ENCODE peak calls at places on chromosome 18, in ten cellular contexts. T, W, H, N, M, E, X, D, V and Z are unnamed samples.

GRCh38 chr18:54558609-54559585 is 32.1 kb upstream of the DYNAP start:
- DNase-seq in X (no peak), M (peak), E (peak), N (no peak), T (no peak), V (no peak), H (no peak), W (no peak), D (no peak), Z (peak)

GRCh38 chr18:61326407-61326806 is 6.8 kb upstream of the CDH20 start:
- DNase-seq in W (no peak), D (no peak), V (no peak), M (no peak), X (no peak), E (no peak), N (no peak), T (no peak), H (no peak), Z (no peak)

GRCh38 chr18:47809420-47809819 is 121.0 kb downstream of the SMAD2 start:
- DNase-seq in H (no peak), X (no peak), M (no peak), W (no peak), N (no peak), E (no peak), T (no peak), V (no peak), D (no peak), Z (no peak)

GRCh38 chr18:53850918-53851317 is 373.6 kb downstream of the MBD2 start:
- DNase-seq in V (no peak), M (no peak), X (no peak), E (no peak), T (no peak), H (no peak), D (no peak), N (no peak), W (no peak), Z (no peak)

GRCh38 chr18:53451902-53452301 is 772.6 kb downstream of the MBD2 start:
- DNase-seq in T (no peak), H (no peak), N (no peak), V (no peak), D (no peak), M (no peak), X (no peak), E (no peak), W (no peak), Z (no peak)

GRCh38 chr18:49863769-49864615 is 50.7 kb upstream of the ACAA2 start:
- DNase-seq in D (no peak), X (no peak), V (no peak), T (no peak), H (no peak), N (no peak), E (no peak), M (no peak), W (no peak), Z (no peak)

GRCh38 chr18:5973079-5973478 is 77.8 kb upstream of the TMEM200C start:
- DNase-seq in D (no peak), W (no peak), N (no peak), H (no peak), V (no peak), X (no peak), M (no peak), T (no peak), E (no peak), Z (no peak)

GRCh38 chr18:48824231-48824970 is 126.4 kb downstream of the SMAD7 start:
- DNase-seq in M (no peak), D (no peak), V (no peak), N (no peak), H (no peak), T (no peak), X (peak), E (no peak), W (no peak), Z (no peak)

GRCh38 chr18:45071959-45072358 is 391.3 kb downstream of the SETBP1 start:
- DNase-seq in T (no peak), N (no peak), H (no peak), D (no peak), E (no peak), M (no peak), V (no peak), X (no peak), W (no peak), Z (no peak)

GRCh38 chr18:21490745-21491144 is 109.8 kb downstream of the ESCO1 start:
- DNase-seq in D (no peak), W (no peak), N (no peak), V (no peak), M (no peak), E (no peak), X (no peak), T (no peak), H (no peak), Z (no peak)

GRCh38 chr18:13376841-13377351 is 158.3 kb downstream of the LDLRAD4 start:
- DNase-seq in W (no peak), X (no peak), M (no peak), E (no peak), V (no peak), T (no peak), H (no peak), D (no peak), N (no peak), Z (no peak)

GRCh38 chr18:33665187-33665586 is 87.2 kb downstream of the ASXL3 start:
- DNase-seq in W (no peak), E (no peak), H (no peak), X (no peak), V (no peak), M (no peak), D (no peak), T (no peak), N (no peak), Z (no peak)

GRCh38 chr18:79637181-79637920 is 42.3 kb upstream of the CTDP1 start:
- DNase-seq in M (no peak), X (no peak), W (no peak), E (no peak), D (no peak), T (no peak), V (no peak), N (no peak), H (no peak), Z (no peak)

GRCh38 chr18:74896390-74896991 is 298.8 kb downstream of the ZNF407 start:
- DNase-seq in X (peak), H (no peak), E (no peak), V (no peak), M (peak), D (peak), T (peak), W (no peak), N (peak), Z (peak)

GRCh38 chr18:49560277-49561126 is 1.4 kb upstream of the LIPG start:
- DNase-seq in V (no peak), M (no peak), H (no peak), T (peak), N (peak), X (no peak), E (no peak), W (no peak), D (no peak), Z (no peak)

GRCh38 chr18:6741290-6741689 is 11.8 kb downstream of the ARHGAP28 start:
- DNase-seq in H (no peak), X (peak), M (no peak), V (no peak), T (no peak), W (peak), D (no peak), E (peak), N (no peak), Z (no peak)

GRCh38 chr18:58671941-58672565 is 788 bp downstream of the MALT1 start:
- DNase-seq in W (no peak), T (no peak), H (no peak), N (peak), X (peak), E (no peak), M (no peak), D (no peak), V (no peak), Z (no peak)

GRCh38 chr18:62138836-62139235 is 48.0 kb downstream of the PIGN start:
- DNase-seq in V (no peak), E (no peak), X (no peak), H (no peak), D (no peak), W (no peak), T (no peak), N (no peak), M (no peak), Z (no peak)

GRCh38 chr18:49812321-49813070 is 837 bp downstream of the ACAA2 start:
- DNase-seq in T (no peak), V (no peak), E (no peak), N (no peak), X (no peak), H (no peak), M (no peak), W (no peak), D (no peak), Z (no peak)

GRCh38 chr18:48887294-48887904 is 63.4 kb downstream of the SMAD7 start:
- DNase-seq in H (no peak), V (no peak), M (no peak), T (no peak), W (no peak), E (no peak), D (no peak), X (no peak), N (no peak), Z (no peak)

GRCh38 chr18:78612801-78613200 is 366.8 kb upstream of the SALL3 start:
- DNase-seq in E (no peak), X (no peak), N (no peak), W (no peak), T (no peak), D (no peak), V (no peak), H (peak), M (no peak), Z (no peak)

GRCh38 chr18:55206941-55207340 is 247.7 kb upstream of the CCDC68 start:
- DNase-seq in W (no peak), M (no peak), V (no peak), N (no peak), D (no peak), T (no peak), X (no peak), H (no peak), E (no peak), Z (no peak)

GRCh38 chr18:14999085-14999975 is 251.4 kb downstream of the ANKRD30B start:
- DNase-seq in T (no peak), M (no peak), D (no peak), E (no peak), X (no peak), H (no peak), V (no peak), W (no peak), N (no peak), Z (no peak)

GRCh38 chr18:71398530-71398929 is 1109.7 kb downstream of the SOCS6 start:
- DNase-seq in W (no peak), T (peak), M (peak), X (no peak), V (no peak), E (no peak), D (no peak), N (no peak), H (no peak), Z (peak)

GRCh38 chr18:21456428-21457178 is 143.9 kb downstream of the ESCO1 start:
- DNase-seq in V (no peak), X (no peak), H (no peak), N (no peak), E (no peak), T (no peak), M (no peak), W (no peak), D (no peak), Z (no peak)

GRCh38 chr18:48138660-48139426 is 208.4 kb upstream of the SMAD2 start:
- DNase-seq in W (no peak), N (no peak), D (no peak), V (no peak), M (no peak), H (no peak), E (no peak), X (no peak), T (peak), Z (no peak)

GRCh38 chr18:75507636-75508035 is 80.1 kb upstream of the SMIM21 start:
- DNase-seq in V (no peak), W (no peak), T (no peak), N (no peak), X (no peak), D (no peak), H (no peak), M (no peak), E (no peak), Z (no peak)

GRCh38 chr18:44900627-44901026 is 219.9 kb downstream of the SETBP1 start:
- DNase-seq in M (no peak), X (no peak), H (no peak), N (no peak), V (no peak), E (no peak), W (no peak), D (no peak), T (no peak), Z (no peak)

GRCh38 chr18:25941556-25941955 is 148.9 kb downstream of the SS18 start:
- DNase-seq in T (no peak), H (no peak), D (no peak), X (no peak), M (no peak), V (no peak), W (no peak), N (no peak), E (no peak), Z (no peak)

GRCh38 chr18:49047540-49047939 is 96.8 kb upstream of the SMAD7 start:
- DNase-seq in H (no peak), X (no peak), W (no peak), M (no peak), V (no peak), N (no peak), D (no peak), E (no peak), T (no peak), Z (no peak)

GRCh38 chr18:62571037-62571436 is 48.2 kb downstream of the ZCCHC2 start:
- DNase-seq in W (no peak), N (no peak), V (no peak), E (no peak), T (no peak), D (no peak), M (no peak), H (no peak), X (no peak), Z (no peak)

GRCh38 chr18:67260841-67261240 is 255.7 kb downstream of the DSEL start:
- DNase-seq in T (no peak), D (no peak), N (no peak), X (no peak), H (no peak), M (no peak), V (no peak), E (no peak), W (no peak), Z (no peak)

GRCh38 chr18:8416212-8417019 is 192.8 kb upstream of the RAB12 start:
- DNase-seq in M (peak), N (no peak), T (no peak), V (no peak), E (no peak), H (no peak), D (no peak), X (no peak), W (no peak), Z (no peak)

GRCh38 chr18:47895565-47896250 is 34.8 kb downstream of the SMAD2 start:
- DNase-seq in E (no peak), T (no peak), N (no peak), X (no peak), H (no peak), D (no peak), V (no peak), W (no peak), M (peak), Z (no peak)

GRCh38 chr18:47748093-47748796 is 182.2 kb downstream of the SMAD2 start:
- DNase-seq in W (no peak), V (no peak), E (no peak), N (no peak), X (no peak), D (no peak), H (peak), M (no peak), T (no peak), Z (no peak)

DNA sequence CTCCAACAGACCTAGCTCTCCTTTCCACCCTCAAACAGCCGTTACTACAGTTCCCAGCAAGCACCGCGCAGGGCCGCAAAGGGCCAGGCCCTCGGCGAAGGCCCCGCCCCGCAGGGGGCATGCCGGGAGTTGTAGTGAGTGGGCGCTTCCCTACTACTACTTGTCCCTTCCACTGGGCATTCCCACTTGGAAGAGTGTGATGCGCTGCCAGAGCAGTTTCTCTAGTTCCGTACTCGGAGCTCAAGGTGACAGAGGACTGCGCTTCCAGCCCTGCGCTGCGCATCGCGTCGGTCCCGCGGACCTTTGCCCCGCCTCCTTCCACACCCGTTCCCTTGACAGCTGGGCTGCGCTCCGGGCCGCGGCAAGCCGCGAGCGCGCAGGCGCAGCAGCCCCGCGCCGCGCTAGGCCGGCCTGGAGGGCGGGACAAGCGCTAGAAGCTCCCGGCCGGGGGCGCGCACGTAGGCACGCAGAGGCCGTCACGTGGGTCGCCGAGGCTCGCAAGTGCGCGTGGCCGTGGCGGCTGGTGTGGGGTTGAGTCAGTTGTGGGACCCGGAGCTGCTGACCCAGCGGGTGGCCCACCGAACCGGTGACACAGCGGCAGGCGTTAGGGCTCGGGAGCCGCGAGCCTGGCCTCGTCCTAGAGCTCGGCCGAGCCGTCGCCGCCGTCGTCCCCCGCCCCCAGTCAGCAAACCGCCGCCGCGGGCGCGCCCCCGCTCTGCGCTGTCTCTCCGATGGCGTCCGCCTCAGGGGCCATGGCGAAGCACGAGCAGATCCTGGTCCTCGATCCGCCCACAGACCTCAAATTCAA is at the start of gene VAPA:
- DNase-seq in M (peak), H (no peak), V (peak), E (peak), N (peak), T (peak), W (peak), X (peak), D (peak), Z (peak)
- TF ChIP-seq POLR2A in M (peak), H (peak), V (peak), E (peak), N (peak), T (peak), W (peak), X (peak), D (peak), Z (peak)

GRCh38 chr18:830315-830901 is 18.4 kb upstream of the YES1 start:
- DNase-seq in H (no peak), W (no peak), V (no peak), E (peak), M (no peak), D (no peak), X (peak), N (no peak), T (no peak), Z (no peak)
- TF ChIP-seq POLR2A in H (no peak), W (no peak), V (no peak), E (no peak), M (no peak), D (no peak), X (no peak), N (no peak), T (no peak), Z (no peak)

DNA sequence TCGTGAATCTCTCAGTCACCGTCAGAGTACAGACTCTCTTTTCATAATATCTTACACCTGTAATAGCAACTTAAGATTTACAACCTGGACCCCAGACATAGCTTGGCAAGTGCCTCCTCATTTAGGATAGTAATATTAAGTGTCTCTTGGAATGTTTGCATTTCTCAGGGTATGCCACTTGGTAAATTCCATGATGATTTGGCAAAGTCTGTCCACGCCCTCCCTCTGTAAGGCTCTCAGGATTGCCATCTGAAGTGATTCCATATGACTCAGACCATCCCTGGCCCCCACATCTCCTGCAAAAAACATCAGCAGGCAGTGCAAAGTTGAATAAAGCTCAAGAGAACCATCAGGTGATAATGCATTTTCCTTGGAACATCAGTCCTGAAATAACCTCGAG is 27.0 kb upstream of the PIEZO2 start:
- DNase-seq in D (no peak), X (no peak), M (no peak), N (no peak), W (peak), V (no peak), E (no peak), T (no peak), H (no peak), Z (no peak)
- TF ChIP-seq POLR2A in D (no peak), X (no peak), M (no peak), N (no peak), W (no peak), V (no peak), E (no peak), T (no peak), H (no peak), Z (no peak)

DNA sequence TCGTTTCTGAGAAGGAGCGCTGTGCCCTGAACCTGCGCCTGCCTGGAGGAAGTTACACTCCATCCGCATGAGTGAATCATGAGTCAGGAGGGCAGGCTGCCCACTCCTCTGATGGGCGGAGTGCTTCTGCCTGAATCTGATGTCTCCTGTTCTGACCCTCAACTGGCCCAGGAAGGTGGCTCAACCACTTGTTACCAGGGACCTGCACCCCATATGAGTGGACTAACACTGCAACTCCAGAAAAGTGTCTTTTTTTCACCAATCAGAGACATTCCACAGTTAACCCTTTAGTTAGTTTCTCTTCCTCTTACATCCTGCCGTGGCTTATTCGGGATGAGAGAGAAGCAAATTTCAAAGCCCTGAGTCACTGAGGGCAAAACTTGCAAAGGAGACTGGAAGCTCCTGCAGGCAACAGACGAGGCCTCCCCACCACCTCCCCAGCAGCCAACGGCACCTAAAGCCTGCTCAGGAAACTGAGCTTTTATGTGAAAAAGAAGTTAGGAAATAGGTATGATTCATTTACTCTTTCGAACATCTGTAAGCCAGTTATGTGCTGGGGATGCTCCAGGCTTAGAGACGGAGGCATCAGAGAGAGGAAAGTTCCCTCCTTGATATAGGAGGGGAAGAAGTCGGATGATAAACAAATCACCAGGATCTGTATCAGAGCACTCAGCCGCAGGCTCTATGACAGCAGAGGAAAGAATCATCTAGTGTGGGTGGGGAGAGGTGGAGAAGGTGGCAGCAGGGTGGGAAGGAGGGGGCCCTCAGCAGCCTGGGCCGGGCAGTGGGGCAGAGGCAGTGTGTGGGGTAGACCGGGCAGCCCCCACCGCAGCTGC is 31.0 kb downstream of the MBP start:
- DNase-seq in E (peak), V (no peak), D (peak), W (peak), H (no peak), X (peak), M (no peak), N (no peak), T (peak), Z (peak)
- TF ChIP-seq POLR2A in E (no peak), V (no peak), D (no peak), W (no peak), H (peak), X (no peak), M (no peak), N (peak), T (no peak), Z (no peak)

GRCh38 chr18:77132369-77133050 is at the start of gene MBP:
- DNase-seq in E (peak), W (no peak), M (no peak), X (no peak), H (no peak), D (peak), V (peak), N (peak), T (peak), Z (peak)
- TF ChIP-seq POLR2A in E (peak), W (no peak), M (peak), X (peak), H (peak), D (no peak), V (no peak), N (peak), T (peak), Z (peak)

DNA sequence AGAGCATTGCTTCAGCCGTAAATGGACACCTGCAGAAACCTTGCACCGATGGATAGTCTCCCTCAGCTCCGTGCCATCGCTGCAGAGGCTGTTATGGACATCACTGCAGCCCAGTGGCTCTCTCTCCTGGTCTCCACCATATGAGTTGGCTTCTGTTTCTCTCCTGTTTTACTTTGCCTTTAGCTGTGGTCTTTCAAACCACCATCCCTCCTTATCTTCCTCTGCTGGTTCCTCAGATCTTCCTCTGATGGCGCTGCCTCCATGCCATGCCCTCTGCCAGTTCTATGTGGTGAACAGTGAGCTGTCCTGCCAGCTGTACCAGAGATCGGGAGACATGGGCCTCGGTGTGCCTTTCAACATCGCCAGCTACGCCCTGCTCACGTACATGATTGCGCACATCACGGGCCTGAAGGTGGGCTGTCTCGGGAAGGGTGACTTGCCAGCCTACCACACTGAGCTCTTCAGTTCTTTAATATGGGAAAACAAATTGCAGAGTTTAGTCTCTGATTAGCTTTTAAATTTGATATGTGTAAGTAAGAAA is 13.1 kb downstream of the TYMS start:
- DNase-seq in D (no peak), H (no peak), N (no peak), T (no peak), V (no peak), E (no peak), W (no peak), X (no peak), M (no peak), Z (no peak)
- TF ChIP-seq POLR2A in D (no peak), H (no peak), N (no peak), T (no peak), V (peak), E (no peak), W (no peak), X (no peak), M (no peak), Z (no peak)